ENCODE peak calls at places on chromosomes 5 and 9, in six cellular contexts. One of them, this sample, is unnamed.

GRCh38 chr5:142634375-142635018 is 51.4 kb downstream of the FGF1 start:
- DNase-seq in A549: no peak
- DNase-seq in GM23338: no peak
- DNase-seq in sigmoid colon: no peak
- DNase-seq in sciatic nerve: no peak
- DNase-seq in D341Med: no peak
- DNase-seq in this sample: no peak

GRCh38 chr9:13569706-13570423 is 290.4 kb upstream of the MPDZ start:
- DNase-seq in A549: no peak
- DNase-seq in GM23338: no peak
- DNase-seq in sigmoid colon: no peak
- DNase-seq in sciatic nerve: no peak
- DNase-seq in D341Med: no peak
- DNase-seq in this sample: no peak

GRCh38 chr5:1637639-1638481 is 114.1 kb upstream of the LPCAT1 start:
- DNase-seq in A549: no peak
- DNase-seq in GM23338: no peak
- DNase-seq in sigmoid colon: peak
- DNase-seq in sciatic nerve: no peak
- DNase-seq in D341Med: no peak
- DNase-seq in this sample: peak

GRCh38 chr5:111930407-111930806 is 173.4 kb upstream of the NREP start:
- DNase-seq in A549: no peak
- DNase-seq in GM23338: no peak
- DNase-seq in sigmoid colon: no peak
- DNase-seq in sciatic nerve: no peak
- DNase-seq in D341Med: no peak
- DNase-seq in this sample: no peak

GRCh38 chr5:179176571-179177230 is 116.5 kb downstream of the ZNF354C start:
- DNase-seq in A549: no peak
- DNase-seq in GM23338: no peak
- DNase-seq in sigmoid colon: peak
- DNase-seq in sciatic nerve: no peak
- DNase-seq in D341Med: no peak
- DNase-seq in this sample: no peak

GRCh38 chr5:115487168-115487567 is 57.4 kb downstream of the FEM1C start:
- DNase-seq in A549: no peak
- DNase-seq in GM23338: no peak
- DNase-seq in sigmoid colon: no peak
- DNase-seq in sciatic nerve: no peak
- DNase-seq in D341Med: no peak
- DNase-seq in this sample: no peak

GRCh38 chr9:76458903-76459690 is at the start of gene GCNT1:
- DNase-seq in A549: peak
- DNase-seq in GM23338: peak
- DNase-seq in sigmoid colon: peak
- DNase-seq in sciatic nerve: peak
- DNase-seq in D341Med: peak
- DNase-seq in this sample: peak

GRCh38 chr9:33377089-33377715 is 25.2 kb downstream of the AQP7 start:
- DNase-seq in A549: no peak
- DNase-seq in GM23338: no peak
- DNase-seq in sigmoid colon: peak
- DNase-seq in sciatic nerve: peak
- DNase-seq in D341Med: no peak
- DNase-seq in this sample: peak

GRCh38 chr9:130825051-130825651 is 9.9 kb upstream of the ABL1 start:
- DNase-seq in A549: no peak
- DNase-seq in GM23338: peak
- DNase-seq in sigmoid colon: no peak
- DNase-seq in sciatic nerve: no peak
- DNase-seq in D341Med: peak
- DNase-seq in this sample: no peak

GRCh38 chr5:30505014-30505886 is 688.2 kb upstream of the CDH6 start:
- DNase-seq in A549: peak
- DNase-seq in GM23338: no peak
- DNase-seq in sigmoid colon: no peak
- DNase-seq in sciatic nerve: no peak
- DNase-seq in D341Med: no peak
- DNase-seq in this sample: no peak

GRCh38 chr9:106284300-106284699 is 578.7 kb upstream of the ZNF462 start:
- DNase-seq in A549: no peak
- DNase-seq in GM23338: peak
- DNase-seq in sigmoid colon: no peak
- DNase-seq in sciatic nerve: no peak
- DNase-seq in D341Med: peak
- DNase-seq in this sample: no peak

GRCh38 chr5:14864181-14864812 is 7.3 kb downstream of the ANKH start:
- DNase-seq in A549: no peak
- DNase-seq in GM23338: no peak
- DNase-seq in sigmoid colon: no peak
- DNase-seq in sciatic nerve: no peak
- DNase-seq in D341Med: no peak
- DNase-seq in this sample: no peak